ENCODE peak calls at places on chromosomes 1 and 21, in seven cellular contexts. E is mammary epithelial cell; Z is OCI-LY7; C is colonic mucosa; N is Peyer's patch; A is tibial nerve; T is CD8-positive, alpha-beta T cell. W is an unnamed sample.

GRCh38 chr1:31712625-31713024 is 8.8 kb upstream of the COL16A1 start:
- DNase-seq in A (peak; percentile 47), Z (no peak), E (no peak), T (no peak), N (no peak), C (peak; percentile 73), W (peak; percentile 59)

GRCh38 chr1:12314328-12314903 is 84.6 kb downstream of the VPS13D start:
- DNase-seq in C (no peak), N (no peak), A (no peak), E (no peak), T (no peak), Z (peak; percentile 23), W (no peak)

GRCh38 chr1:203593723-203594122 is 32.9 kb upstream of the ATP2B4 start:
- DNase-seq in T (peak; percentile 55), C (peak; percentile 29), E (peak; percentile 62), A (no peak), Z (peak; percentile 53), N (peak; percentile 29), W (peak; percentile 88)

GRCh38 chr1:221998186-221998612 is 256.3 kb upstream of the DUSP10 start:
- DNase-seq in E (no peak), Z (no peak), A (no peak), N (no peak), T (no peak), C (no peak), W (no peak)

GRCh38 chr1:98053471-98054366 is 132.9 kb upstream of the DPYD start:
- DNase-seq in A (no peak), C (peak; percentile 47), Z (peak; percentile 14), N (peak; percentile 22), E (peak; percentile 36), T (peak; percentile 39), W (peak; percentile 93)

GRCh38 chr1:200907611-200908097 is 13.0 kb downstream of the INAVA start:
- DNase-seq in A (no peak), N (no peak), Z (no peak), C (no peak), E (no peak), T (no peak), W (no peak)

GRCh38 chr1:90800012-90800717 is 83.1 kb upstream of the BARHL2 start:
- DNase-seq in C (no peak), E (no peak), T (no peak), A (no peak), N (no peak), Z (no peak), W (no peak)

GRCh38 chr1:48657413-48657812 is 119.3 kb downstream of the BEND5 start:
- DNase-seq in T (no peak), E (no peak), A (no peak), Z (no peak), C (no peak), N (no peak), W (no peak)

GRCh38 chr21:42765656-42766055 is 112.2 kb downstream of the PDE9A start:
- DNase-seq in N (no peak), Z (no peak), E (no peak), C (no peak), A (no peak), T (no peak), W (no peak)

GRCh38 chr1:230831706-230832105 is 36.6 kb downstream of the C1orf198 start:
- DNase-seq in E (no peak), C (no peak), A (no peak), N (no peak), Z (no peak), T (no peak), W (peak; percentile 3)

GRCh38 chr1:208137144-208137682 is 107.0 kb downstream of the PLXNA2 start:
- DNase-seq in T (no peak), A (no peak), N (no peak), Z (no peak), E (peak; percentile 22), C (no peak), W (no peak)

GRCh38 chr1:18637553-18637960 is 6.9 kb downstream of the PAX7 start:
- DNase-seq in N (no peak), Z (no peak), C (no peak), E (no peak), A (no peak), T (no peak), W (peak; percentile 78)

GRCh38 chr1:12034381-12034801 is 15.1 kb downstream of the MIIP start:
- DNase-seq in C (no peak), T (no peak), N (no peak), E (no peak), Z (no peak), A (peak; percentile 63), W (no peak)

GRCh38 chr1:71586030-71586429 is 505.2 kb upstream of the ZRANB2 start:
- DNase-seq in T (no peak), Z (no peak), E (peak; percentile 32), A (no peak), C (no peak), N (no peak), W (no peak)

GRCh38 chr1:156392427-156392826 is 23.4 kb downstream of the RHBG start:
- DNase-seq in Z (no peak), A (no peak), E (no peak), N (no peak), T (no peak), C (no peak), W (peak; percentile 70)

GRCh38 chr1:84940481-84940880 is 47.5 kb upstream of the LPAR3 start:
- DNase-seq in Z (no peak), E (peak; percentile 35), T (no peak), A (no peak), C (no peak), N (no peak), W (no peak)

GRCh38 chr21:25955646-25956045 is 214.9 kb downstream of the APP start:
- DNase-seq in N (no peak), C (no peak), A (no peak), E (no peak), Z (no peak), T (no peak), W (no peak)

GRCh38 chr21:25949701-25950100 is 214.9 kb downstream of the GABPA start:
- DNase-seq in N (no peak), A (no peak), E (no peak), T (no peak), C (peak; percentile 72), Z (no peak), W (no peak)

GRCh38 chr21:25952306-25952705 is 217.5 kb downstream of the GABPA start:
- DNase-seq in N (no peak), T (no peak), E (peak; percentile 33), A (no peak), Z (no peak), C (no peak), W (no peak)

GRCh38 chr21:25953659-25954058 is 216.9 kb downstream of the APP start:
- DNase-seq in A (no peak), E (no peak), C (no peak), N (no peak), Z (no peak), T (no peak), W (no peak)

DNA sequence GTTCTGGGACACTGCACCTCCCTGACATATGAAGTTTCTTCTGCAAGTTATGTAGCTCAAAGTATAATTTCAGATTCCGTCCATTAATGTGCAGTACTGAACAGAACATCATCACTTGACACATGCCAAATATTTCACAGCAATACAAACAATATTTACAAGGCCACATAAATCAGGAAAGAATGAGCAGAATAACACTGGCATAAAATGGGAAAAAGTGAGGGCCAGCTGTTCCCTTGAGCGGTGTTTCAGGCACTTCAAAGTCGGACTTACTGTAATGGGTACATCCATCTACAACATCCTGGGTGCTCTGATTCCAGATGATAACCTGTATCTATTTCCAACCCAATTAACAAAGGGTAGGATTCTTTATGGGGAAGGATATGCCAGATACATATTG is 217.4 kb downstream of the APP start:
- DNase-seq in E (no peak), C (no peak), A (no peak), T (no peak), N (no peak), Z (no peak), W (no peak)
- TF ChIP-seq CTCF in E (no peak), C (no peak), A (no peak), T (no peak), N (no peak), Z (no peak), W (no peak)

GRCh38 chr21:45136500-45136899 is 62.1 kb downstream of the ADARB1 start:
- DNase-seq in Z (no peak), C (no peak), T (no peak), A (no peak), N (no peak), E (no peak), W (no peak)

GRCh38 chr21:45136927-45137611 is 62.7 kb downstream of the ADARB1 start:
- DNase-seq in T (peak; percentile 38), Z (peak; percentile 79), E (peak; percentile 69), C (peak; percentile 91), A (peak; percentile 91), N (peak; percentile 84), W (peak; percentile 96)

GRCh38 chr21:45135122-45135521 is 60.7 kb downstream of the ADARB1 start:
- DNase-seq in A (no peak), E (no peak), T (no peak), Z (no peak), N (no peak), C (no peak), W (no peak)

GRCh38 chr21:45134677-45135076 is 60.3 kb downstream of the ADARB1 start:
- DNase-seq in N (no peak), Z (no peak), E (no peak), T (no peak), A (no peak), C (no peak), W (no peak)

DNA sequence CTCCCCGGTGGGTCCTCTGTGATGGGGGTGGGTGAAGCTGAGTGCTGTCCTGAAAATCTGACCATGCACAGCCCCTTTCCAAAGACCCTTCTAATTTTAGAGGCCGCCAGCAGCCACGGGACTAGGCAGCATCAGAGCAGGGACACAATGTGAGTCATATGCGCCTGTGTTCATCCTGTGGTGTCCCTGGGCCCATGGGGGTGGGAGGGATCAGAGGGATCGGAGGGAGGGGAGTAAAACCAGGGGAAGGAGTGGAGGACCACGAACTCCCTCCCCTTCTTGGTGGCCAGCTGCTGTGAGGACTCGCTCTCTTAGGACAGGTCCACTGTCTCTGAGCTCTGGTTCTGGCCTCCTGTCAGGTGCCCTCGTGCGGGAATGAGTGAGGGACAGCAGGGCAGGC is 61.5 kb downstream of the ADARB1 start:
- DNase-seq in T (no peak), A (no peak), Z (no peak), N (no peak), E (no peak), C (no peak), W (no peak)
- H3K4me1 ChIP-seq in T (no peaks in the 10 kb centered on the region), A (peaks cover 6% of the 10 kb centered on the region), Z (no peaks in the 10 kb centered on the region), N (no peaks in the 10 kb centered on the region), E (peaks cover 3% of the 10 kb centered on the region), C (no peaks in the 10 kb centered on the region), W (no peaks in the 10 kb centered on the region)

DNA sequence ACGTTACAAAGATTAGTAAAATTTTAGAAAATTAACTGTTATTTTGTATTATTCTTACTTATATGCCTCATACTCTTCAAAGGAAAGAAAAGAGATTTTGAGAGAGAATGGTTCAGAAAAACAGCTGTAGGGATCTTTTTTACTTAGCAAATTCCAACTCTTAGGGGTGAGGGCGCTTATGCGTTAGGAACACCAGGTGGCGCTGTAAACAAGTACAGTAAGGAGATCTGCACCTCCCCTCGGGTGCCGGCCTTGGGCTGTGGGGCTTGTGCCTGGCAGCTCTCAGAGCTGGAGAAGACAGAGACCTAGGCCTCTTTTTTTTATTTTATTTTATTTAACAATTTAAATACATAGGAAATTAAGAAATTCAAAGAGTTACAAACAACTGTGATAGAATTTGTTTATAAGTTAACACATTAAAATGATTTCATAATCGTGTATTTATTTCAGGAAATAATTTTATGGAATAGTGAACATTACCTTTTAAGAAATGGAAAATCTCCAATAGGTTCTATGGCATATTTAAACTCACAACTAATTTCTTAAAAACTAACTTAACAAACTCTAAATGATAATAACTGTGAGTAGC is 32.6 kb downstream of the UTP25 start:
- DNase-seq in Z (peak; percentile 79), A (peak; percentile 65), C (peak; percentile 71), T (peak; percentile 51), N (peak; percentile 71), E (peak; percentile 66), W (peak; percentile 93)
- H3K27ac ChIP-seq in Z (no peak overlapping the region), A (no peak overlapping the region), C (no peak overlapping the region), T (no peak overlapping the region), N (no peak overlapping the region), E (peak overlapping the region; percentile 14), W (no peak overlapping the region)

GRCh38 chr1:192764675-192765074 is 44.2 kb upstream of the RGS2 start:
- DNase-seq in C (no peak), E (no peak), Z (no peak), N (no peak), A (no peak), T (no peak), W (no peak)
- TF ChIP-seq CTCF in C (no peak), E (no peak), Z (no peak), N (no peak), A (no peak), T (no peak), W (no peak)